ENCODE peak calls at places on chromosomes 16 and 17, in four cellular contexts. W is GM12865, T is BJ, D is heart right ventricle. S is an unnamed sample.

GRCh38 chr16:77171750-77172635 is 19.0 kb upstream of the MON1B start:
- DNase-seq in W (peak), T (no peak), D (no peak), S (no peak)

GRCh38 chr17:38735161-38735997 is 5.2 kb downstream of the CISD3 start:
- DNase-seq in W (peak), T (no peak), D (peak), S (no peak)

GRCh38 chr16:72073831-72074230 is 10.8 kb downstream of the HPR start:
- DNase-seq in W (no peak), T (no peak), D (peak), S (no peak)

GRCh38 chr16:25874196-25874595 is 182.4 kb downstream of the HS3ST4 start:
- DNase-seq in W (no peak), T (no peak), D (no peak), S (no peak)

GRCh38 chr17:39700148-39700987 is 504 bp downstream of the ERBB2 start:
- DNase-seq in W (no peak), T (no peak), D (no peak), S (no peak)

GRCh38 chr17:65022751-65023421 is 33.7 kb downstream of the GNA13 start:
- DNase-seq in W (peak), T (peak), D (no peak), S (peak)

GRCh38 chr16:16050106-16050505 is 100.7 kb downstream of the ABCC1 start:
- DNase-seq in W (no peak), T (no peak), D (no peak), S (no peak)

GRCh38 chr17:79002291-79002690 is 7.3 kb downstream of the CANT1 start:
- DNase-seq in W (no peak), T (no peak), D (no peak), S (no peak)

GRCh38 chr16:52050418-52050817 is 496.5 kb downstream of the TOX3 start:
- DNase-seq in W (no peak), T (no peak), D (no peak), S (peak)

S was measured in kidney epithelial cell.